ENCODE peak calls at places on chromosomes 4 and X, in five cellular contexts. J is left lung, Y is adrenal gland, V is psoas muscle, U is neural progenitor cell. T is an unnamed sample.

GRCh38 chrX:9724711-9725110 is 40.9 kb downstream of the GPR143 start:
- DNase-seq in U (no peak), Y (no peak), J (no peak), V (no peak), T (no peak)

GRCh38 chrX:31038585-31039326 is 33.1 kb downstream of the FTHL17 start:
- DNase-seq in Y (peak; percentile 33), J (no peak), U (peak; percentile 49), V (no peak), T (no peak)

GRCh38 chr4:10096976-10097330 is 19.6 kb downstream of the WDR1 start:
- DNase-seq in U (no peak), V (no peak), J (peak; percentile 74), Y (no peak), T (no peak)

GRCh38 chr4:4840351-4840750 is 19.1 kb upstream of the MSX1 start:
- DNase-seq in Y (no peak), J (no peak), V (peak; percentile 35), U (no peak), T (no peak)

GRCh38 chr4:146243141-146243882 is 29.0 kb downstream of the REELD1 start:
- DNase-seq in V (peak; percentile 61), Y (peak; percentile 28), J (peak; percentile 82), U (peak; percentile 27), T (peak; percentile 13)

GRCh38 chrX:125378205-125378604 is 58.5 kb downstream of the TEX13C start:
- DNase-seq in U (no peak), V (no peak), J (no peak), Y (no peak), T (no peak)

GRCh38 chrX:134369576-134369975 is 90.4 kb upstream of the HPRT1 start:
- DNase-seq in J (no peak), Y (no peak), V (no peak), U (no peak), T (no peak)

GRCh38 chrX:148290041-148290440 is 210.4 kb upstream of the AFF2 start:
- DNase-seq in V (no peak), Y (no peak), J (no peak), U (no peak), T (no peak)

GRCh38 chrX:19627081-19627480 is 111.8 kb upstream of the MAP3K15 start:
- DNase-seq in Y (no peak), J (no peak), U (no peak), V (peak; percentile 75), T (no peak)

GRCh38 chrX:48938721-48939416 is 18.5 kb downstream of the OTUD5 start:
- DNase-seq in J (no peak), V (no peak), U (no peak), Y (no peak), T (peak; percentile 54)

GRCh38 chrX:131441033-131441432 is 102.8 kb upstream of the OR13H1 start:
- DNase-seq in V (no peak), U (no peak), J (no peak), Y (no peak), T (no peak)

GRCh38 chrX:15674899-15675489 is 10.4 kb upstream of the CLTRN start:
- DNase-seq in Y (peak; percentile 90), U (peak; percentile 91), V (peak; percentile 97), J (peak; percentile 91), T (peak; percentile 79)

GRCh38 chrX:46216406-46216805 is 328.8 kb downstream of the ZNF674 start:
- DNase-seq in J (no peak), U (no peak), Y (no peak), V (no peak), T (no peak)

GRCh38 chr4:20528508-20528907 is 171.8 kb upstream of the PACRGL start:
- DNase-seq in J (no peak), V (no peak), U (no peak), Y (no peak), T (no peak)

GRCh38 chr4:115575851-115576250 is 462.4 kb upstream of the NDST4 start:
- DNase-seq in U (no peak), Y (no peak), J (no peak), V (no peak), T (no peak)

GRCh38 chr4:82694106-82694505 is 104.5 kb downstream of the SCD5 start:
- DNase-seq in V (no peak), U (no peak), J (no peak), Y (no peak), T (no peak)

GRCh38 chrX:105618393-105619101 is 203.8 kb upstream of the NRK start:
- DNase-seq in Y (no peak), U (no peak), J (no peak), V (no peak), T (no peak)

GRCh38 chr4:173878701-173879100 is 348.7 kb upstream of the HAND2 start:
- DNase-seq in J (no peak), V (no peak), Y (no peak), U (no peak), T (no peak)

GRCh38 chr4:26812049-26812729 is 48.5 kb upstream of the STIM2 start:
- DNase-seq in U (no peak), J (no peak), Y (no peak), V (no peak), T (no peak)

GRCh38 chrX:75155454-75155829 is 641 bp downstream of the ABCB7 start:
- DNase-seq in V (no peak), U (no peak), J (no peak), Y (no peak), T (no peak)

GRCh38 chrX:49192722-49193328 is 6.7 kb upstream of the PRICKLE3 start:
- DNase-seq in V (no peak), J (no peak), Y (no peak), U (peak; percentile 60), T (no peak)

GRCh38 chr4:76688737-76689078 is 209.2 kb downstream of the SOWAHB start:
- DNase-seq in V (no peak), U (peak; percentile 42), Y (no peak), J (no peak), T (no peak)

GRCh38 chr4:108080752-108081151 is 88.0 kb downstream of the LEF1 start:
- DNase-seq in U (no peak), J (no peak), V (no peak), Y (no peak), T (peak; percentile 66)

GRCh38 chrX:64792598-64793337 is 183.5 kb downstream of the ZC4H2 start:
- DNase-seq in Y (no peak), V (no peak), U (peak; percentile 14), J (no peak), T (no peak)

GRCh38 chr4:6390357-6390756 is 82.1 kb downstream of the PPP2R2C start:
- DNase-seq in J (peak; percentile 78), U (peak; percentile 65), V (no peak), Y (no peak), T (no peak)

GRCh38 chrX:69493193-69493592 is 10.9 kb upstream of the NALF2 start:
- DNase-seq in Y (peak; percentile 38), U (peak; percentile 69), V (no peak), J (no peak), T (peak; percentile 17)

GRCh38 chr4:63563288-63564014 is 845.8 kb downstream of the TECRL start:
- DNase-seq in Y (no peak), V (no peak), U (peak; percentile 71), J (no peak), T (no peak)

GRCh38 chr4:106032851-106033286 is 137.6 kb downstream of the NPNT start:
- DNase-seq in J (no peak), U (no peak), Y (no peak), V (no peak), T (no peak)

GRCh38 chr4:70969076-70969475 is 24.4 kb upstream of the DCK start:
- DNase-seq in J (no peak), U (no peak), Y (no peak), V (no peak), T (no peak)

GRCh38 chr4:51895816-51896408 is 53.0 kb downstream of the DCUN1D4 start:
- DNase-seq in U (peak; percentile 84), J (no peak), V (peak; percentile 61), Y (peak; percentile 56), T (peak; percentile 12)

GRCh38 chrX:44178271-44178670 is 165.2 kb downstream of the EFHC2 start:
- DNase-seq in Y (no peak), U (no peak), V (no peak), J (no peak), T (no peak)

DNA sequence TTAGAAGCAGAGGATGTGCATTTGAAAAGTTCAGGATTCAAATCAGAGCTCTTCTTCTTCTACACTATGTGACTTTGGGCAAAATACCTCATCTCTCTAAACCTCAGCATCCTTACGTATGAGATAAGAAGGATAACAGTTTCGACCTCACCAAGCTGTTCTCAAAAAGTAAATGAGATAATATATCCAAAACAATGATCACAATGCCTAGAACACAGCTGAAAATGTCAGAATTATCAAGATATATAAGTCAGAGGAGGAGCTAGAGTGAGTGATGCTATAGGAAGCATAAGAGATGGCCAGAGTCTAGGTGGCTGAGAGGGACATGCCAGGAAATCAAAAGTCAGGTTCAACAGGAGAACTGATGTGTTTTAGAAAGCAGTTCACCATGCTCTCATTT is 168.0 kb downstream of the EFHC2 start:
- DNase-seq in U (no peak), Y (no peak), V (no peak), J (no peak), T (no peak)
- H3K27ac ChIP-seq in U (no peak overlapping the region), Y (no peak overlapping the region), V (no peak overlapping the region), J (no peak overlapping the region), T (no peak overlapping the region)

GRCh38 chrX:151679798-151680427 is 15.3 kb upstream of the PRRG3 start:
- DNase-seq in V (no peak), U (no peak), J (no peak), Y (no peak), T (no peak)

GRCh38 chrX:151675121-151675746 is 20.0 kb upstream of the PRRG3 start:
- DNase-seq in V (no peak), Y (no peak), J (no peak), U (no peak), T (no peak)

GRCh38 chrX:151680805-151681204 is 14.5 kb upstream of the PRRG3 start:
- DNase-seq in V (no peak), J (no peak), Y (peak; percentile 60), U (peak; percentile 71), T (peak; percentile 28)
- TF ChIP-seq CTCF in V (peak; percentile 61), J (peak; percentile 47), Y (peak; percentile 77), U (peak; percentile 69), T (peak; percentile 48)

DNA sequence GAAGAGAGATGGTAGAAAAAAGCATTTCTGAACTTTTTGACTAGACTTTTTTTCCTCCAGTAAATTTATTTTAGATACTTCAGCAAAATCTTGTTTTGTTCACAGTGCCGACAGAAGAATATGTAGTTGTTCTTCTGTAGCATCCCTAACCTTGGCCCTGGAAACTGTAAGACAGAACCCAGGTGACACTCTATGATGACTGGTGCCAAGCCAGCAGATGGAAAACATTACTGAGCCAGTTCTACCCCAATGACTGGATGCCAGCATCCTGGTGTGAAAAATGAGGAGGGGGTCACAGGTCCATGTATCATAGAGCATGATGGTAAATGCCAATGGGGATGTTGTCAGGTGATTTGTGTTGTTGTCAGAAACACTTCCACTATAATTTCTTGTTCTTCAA is 159.6 kb downstream of the RASL11B start:
- DNase-seq in J (no peak), V (no peak), Y (no peak), U (no peak), T (no peak)
- H3K9me3 ChIP-seq in J (no peaks in the 10 kb centered on the region), V (no peaks in the 10 kb centered on the region), Y (no peaks in the 10 kb centered on the region), U (no peaks in the 10 kb centered on the region), T (no peaks in the 10 kb centered on the region)

DNA sequence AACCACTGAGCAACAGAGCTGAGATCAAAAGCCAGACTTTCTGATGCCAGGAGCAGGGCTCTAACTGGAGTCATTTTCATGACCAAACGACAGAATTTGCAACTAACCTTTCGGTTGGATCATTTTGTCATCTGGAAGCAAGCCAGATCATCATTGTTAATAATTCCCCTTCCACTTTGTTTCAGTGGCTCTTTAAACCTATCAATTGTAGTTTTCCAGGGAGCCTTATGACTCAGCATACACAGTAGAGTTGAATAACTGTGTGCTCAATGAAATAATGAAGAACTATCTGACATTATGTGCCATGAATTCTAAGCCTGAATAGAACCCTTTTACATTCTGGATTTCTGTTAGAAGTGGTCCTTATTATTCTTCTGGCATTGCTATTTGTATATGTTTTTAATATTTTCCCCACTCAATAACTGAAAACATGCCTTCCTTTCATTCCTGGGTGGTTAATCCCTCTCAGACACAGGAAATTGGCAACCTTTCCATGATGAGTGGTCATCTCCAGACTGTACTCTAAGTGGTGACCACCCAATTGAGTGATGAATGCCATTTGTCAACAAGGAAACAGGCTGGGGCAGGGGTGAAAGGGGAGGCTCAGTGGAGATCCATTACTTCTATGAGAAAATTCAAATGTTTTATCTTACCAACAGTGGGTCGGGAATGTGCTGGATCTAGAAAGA is 431.8 kb downstream of the BCOR start:
- DNase-seq in U (no peak), J (no peak), V (no peak), Y (no peak), T (no peak)
- H3K27ac ChIP-seq in U (no peak overlapping the region), J (no peak overlapping the region), V (no peak overlapping the region), Y (no peak overlapping the region), T (no peak overlapping the region)

T was measured in CD4-positive, alpha-beta T cell.